ENCODE peak calls at places on chromosomes 1 and 21, in seven cellular contexts. P, F, K, X, W, R and H are unnamed samples.

GRCh38 chr21:35206141-35207125 is 157.3 kb upstream of the RUNX1 start:
- DNase-seq in W (no peak), K (no peak), R (no peak), X (no peak), F (peak), P (no peak), H (peak)

GRCh38 chr1:97006044-97006676 is 284.6 kb downstream of the PTBP2 start:
- DNase-seq in P (no peak), W (no peak), R (no peak), X (no peak), K (peak), F (no peak), H (no peak)

GRCh38 chr1:36352141-36352909 is 28.9 kb upstream of the EVA1B start:
- DNase-seq in P (no peak), F (no peak), R (no peak), K (no peak), W (peak), X (no peak), H (no peak)

GRCh38 chr1:23562138-23562819 is 3.0 kb upstream of the ID3 start:
- DNase-seq in P (peak), K (no peak), F (peak), W (peak), X (peak), R (peak), H (peak)

GRCh38 chr1:14976260-14976659 is 177.3 kb upstream of the TMEM51 start:
- DNase-seq in X (no peak), W (no peak), F (no peak), K (no peak), P (no peak), R (no peak), H (no peak)

GRCh38 chr1:178143730-178144343 is 49.9 kb downstream of the RASAL2 start:
- DNase-seq in X (no peak), K (no peak), F (no peak), W (no peak), R (no peak), P (no peak), H (no peak)

GRCh38 chr1:103180660-103181059 is 72.3 kb upstream of the COL11A1 start:
- DNase-seq in F (no peak), W (no peak), K (no peak), X (no peak), P (no peak), R (no peak), H (no peak)

GRCh38 chr1:245822997-245823396 is 668.2 kb downstream of the KIF26B start:
- DNase-seq in F (no peak), X (no peak), P (no peak), K (no peak), W (peak), R (no peak), H (no peak)

GRCh38 chr1:11792106-11792505 is 13.7 kb downstream of the MTHFR start:
- DNase-seq in R (no peak), X (no peak), K (no peak), F (no peak), W (no peak), P (no peak), H (no peak)

GRCh38 chr1:51570063-51570720 is 46.7 kb upstream of the OSBPL9 start:
- DNase-seq in R (no peak), K (no peak), W (no peak), X (no peak), P (no peak), F (no peak), H (no peak)

GRCh38 chr1:159469921-159470595 is 30.5 kb downstream of the OR10J1 start:
- DNase-seq in F (no peak), R (no peak), P (no peak), W (no peak), K (no peak), X (no peak), H (no peak)

GRCh38 chr21:38487906-38488639 is 10.2 kb downstream of the ERG start:
- DNase-seq in W (no peak), X (no peak), R (no peak), P (no peak), F (no peak), K (no peak), H (no peak)

GRCh38 chr1:17686258-17686657 is 68.9 kb upstream of the ACTL8 start:
- DNase-seq in K (no peak), X (no peak), P (no peak), F (no peak), R (no peak), W (no peak), H (no peak)

GRCh38 chr21:32538147-32538792 is 47.1 kb downstream of the TCP10L start:
- DNase-seq in W (no peak), X (no peak), R (no peak), P (no peak), F (no peak), K (no peak), H (no peak)

GRCh38 chr1:44792736-44793502 is 4.9 kb upstream of the BEST4 start:
- DNase-seq in F (no peak), W (no peak), K (no peak), P (no peak), X (no peak), R (no peak), H (no peak)

GRCh38 chr1:187894349-187894748 is 1065.6 kb downstream of the PLA2G4A start:
- DNase-seq in W (no peak), K (no peak), R (no peak), X (no peak), P (no peak), F (no peak), H (no peak)

GRCh38 chr1:160007577-160008200 is 24.1 kb downstream of the PIGM start:
- DNase-seq in K (no peak), W (peak), X (no peak), P (peak), F (peak), R (peak), H (peak)

DNA sequence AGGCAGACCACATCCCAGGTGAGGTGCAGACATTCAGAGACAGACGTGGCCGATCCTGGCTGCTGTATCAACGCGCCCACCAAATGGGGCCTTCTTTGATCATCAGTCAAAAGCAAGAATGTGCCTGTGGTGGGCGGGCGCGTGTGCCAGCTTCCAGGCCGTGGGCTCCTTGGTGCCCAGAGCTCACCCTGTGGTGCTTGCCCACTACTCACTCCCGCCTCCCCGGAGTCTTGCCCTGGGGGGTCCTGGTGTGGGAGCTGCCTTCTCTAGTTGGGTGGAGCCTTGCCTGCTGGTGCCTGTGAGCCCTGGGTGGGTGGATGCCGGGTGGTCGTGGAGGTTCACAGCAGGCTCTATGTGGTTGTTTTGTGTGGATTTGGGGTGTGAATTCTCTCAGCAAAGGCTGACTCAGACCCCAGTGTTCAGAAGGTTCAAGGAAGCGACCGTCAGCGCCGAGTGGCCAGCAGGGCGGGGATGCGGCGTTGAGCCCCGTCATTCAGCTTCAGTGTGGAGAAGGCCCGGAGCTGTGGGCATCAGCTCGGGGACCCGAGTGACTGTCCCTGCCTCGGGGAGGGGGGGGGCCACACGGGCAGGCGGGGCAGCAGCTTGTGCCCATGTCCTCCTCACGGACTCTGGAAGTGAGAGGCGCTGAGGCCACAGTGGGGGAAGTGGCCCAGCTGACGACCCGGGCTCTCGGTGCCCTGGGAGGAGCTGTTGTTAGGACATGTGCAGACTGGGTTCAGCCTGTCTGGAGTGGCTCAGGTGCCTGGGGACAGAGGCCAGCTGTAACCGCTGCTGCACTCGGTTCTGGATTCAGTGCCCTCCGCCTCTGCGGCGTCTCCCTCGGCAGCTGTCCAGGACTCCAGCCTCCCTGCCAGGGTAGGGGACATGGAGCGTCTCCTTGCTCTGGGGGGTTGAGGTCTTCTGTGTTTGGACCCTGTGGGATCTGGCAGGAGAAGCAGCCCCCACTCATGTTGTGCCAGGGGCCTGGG is 70.9 kb downstream of the SKI start:
- DNase-seq in P (no peak), K (no peak), F (no peak), X (no peak), R (peak), W (no peak), H (no peak)
- TF ChIP-seq JUND in P (no peak), K (no peak), F (no peak), X (no peak), R (no peak), W (no peak), H (no peak)

GRCh38 chr1:20735581-20736111 is 3.1 kb upstream of the SH2D5 start:
- DNase-seq in W (no peak), P (no peak), K (no peak), F (no peak), R (no peak), X (no peak), H (no peak)
- TF ChIP-seq JUND in W (no peak), P (no peak), K (no peak), F (no peak), R (no peak), X (no peak), H (no peak)

DNA sequence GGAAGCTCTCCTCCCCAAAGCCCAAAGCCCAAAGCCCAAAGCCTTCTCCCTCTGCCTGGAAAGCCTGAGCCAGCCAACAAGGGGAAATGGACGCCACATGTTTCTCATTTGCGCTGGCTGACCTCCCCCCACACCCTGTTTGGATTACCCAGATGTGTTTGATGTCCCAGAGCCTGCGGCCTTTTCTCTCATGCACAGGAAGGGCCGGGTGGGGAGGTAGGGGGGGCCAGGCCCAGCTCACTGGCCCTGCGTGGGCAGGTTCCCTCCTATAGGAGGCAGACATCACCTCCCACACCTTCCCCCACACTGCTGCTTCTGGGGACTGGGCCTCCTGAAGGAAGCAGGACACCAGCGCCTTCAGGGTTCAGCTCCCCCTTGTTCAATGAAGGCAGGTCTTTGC is 116.3 kb downstream of the NAV1 start:
- DNase-seq in F (peak), R (peak), P (no peak), K (no peak), W (no peak), X (no peak), H (no peak)
- TF ChIP-seq JUND in F (no peak), R (no peak), P (no peak), K (no peak), W (no peak), X (no peak), H (no peak)

GRCh38 chr21:36717901-36718465 is 19.1 kb downstream of the SIM2 start:
- DNase-seq in K (no peak), X (no peak), F (no peak), R (no peak), P (no peak), W (no peak), H (no peak)
- TF ChIP-seq JUND in K (no peak), X (no peak), F (no peak), R (no peak), P (no peak), W (no peak), H (no peak)